ENCODE peak calls at places on chromosomes 2 and 18, in four cellular contexts. V, X, J and Q are unnamed samples.

GRCh38 chr18:73948497-73948896 is 199.1 kb downstream of the FBXO15 start:
- DNase-seq in X (no peak), J (peak), V (no peak), Q (no peak)

GRCh38 chr2:148909114-148909513 is 34.1 kb downstream of the KIF5C start:
- DNase-seq in J (peak), V (no peak), X (no peak), Q (no peak)

GRCh38 chr2:18432999-18433398 is 127.5 kb downstream of the RDH14 start:
- DNase-seq in J (no peak), V (no peak), X (no peak), Q (no peak)

GRCh38 chr18:44885507-44885906 is 204.8 kb downstream of the SETBP1 start:
- DNase-seq in J (no peak), V (no peak), X (no peak), Q (no peak)

GRCh38 chr18:27688581-27688980 is 488.3 kb downstream of the CDH2 start:
- DNase-seq in J (no peak), V (no peak), X (no peak), Q (no peak)

GRCh38 chr2:101759162-101759561 is 61.7 kb downstream of the MAP4K4 start:
- DNase-seq in X (no peak), J (peak), V (no peak), Q (no peak)

GRCh38 chr2:109597283-109597682 is 16.5 kb downstream of the SEPTIN10 start:
- DNase-seq in X (no peak), V (no peak), J (no peak), Q (no peak)

GRCh38 chr2:108605947-108606346 is 71.7 kb downstream of the LIMS1 start:
- DNase-seq in J (no peak), X (no peak), V (no peak), Q (no peak)

GRCh38 chr2:106115250-106115649 is 78.9 kb downstream of the UXS1 start:
- DNase-seq in X (no peak), J (peak), V (no peak), Q (no peak)

GRCh38 chr2:8154936-8155335 is 526.9 kb upstream of the ID2 start:
- DNase-seq in V (no peak), J (peak), X (no peak), Q (no peak)

GRCh38 chr2:99775585-99775984 is 285.8 kb upstream of the REV1 start:
- DNase-seq in V (no peak), X (no peak), J (peak), Q (no peak)

GRCh38 chr2:236889791-236890704 is 195.6 kb upstream of the COPS8 start:
- DNase-seq in J (no peak), X (no peak), V (peak), Q (no peak)

GRCh38 chr2:122100371-122101150 is 345.1 kb downstream of the TSN start:
- DNase-seq in J (peak), X (no peak), V (no peak), Q (no peak)

GRCh38 chr2:54457326-54458023 is 1.3 kb downstream of the SPTBN1 start:
- DNase-seq in V (no peak), X (peak), J (no peak), Q (peak)

GRCh38 chr2:238509151-238509820 is 82.6 kb downstream of the ASB1 start:
- DNase-seq in X (no peak), V (no peak), J (peak), Q (no peak)

GRCh38 chr2:223501604-223502003 is 100.6 kb downstream of the SCG2 start:
- DNase-seq in X (no peak), J (no peak), V (no peak), Q (no peak)

GRCh38 chr2:218260742-218261423 is at the start of gene GPBAR1:
- DNase-seq in X (peak), J (no peak), V (peak), Q (no peak)

GRCh38 chr2:231337807-231338759 is 57.4 kb upstream of the B3GNT7 start:
- DNase-seq in X (no peak), J (no peak), V (peak), Q (no peak)

GRCh38 chr2:26818255-26818654 is 29.7 kb upstream of the DPYSL5 start:
- DNase-seq in V (no peak), J (no peak), X (no peak), Q (no peak)

GRCh38 chr2:33412920-33413319 is 63.5 kb upstream of the RASGRP3 start:
- DNase-seq in X (no peak), V (no peak), J (peak), Q (no peak)

GRCh38 chr2:85243101-85244072 is 84.4 kb downstream of the TGOLN2 start:
- DNase-seq in V (peak), J (no peak), X (peak), Q (no peak)

GRCh38 chr2:51624995-51625394 is 593.1 kb upstream of the NRXN1 start:
- DNase-seq in J (peak), V (no peak), X (no peak), Q (no peak)

GRCh38 chr2:241494311-241494908 is 14.0 kb downstream of the STK25 start:
- DNase-seq in V (no peak), X (no peak), J (no peak), Q (no peak)

GRCh38 chr2:226904592-226904991 is 68.7 kb downstream of the RHBDD1 start:
- DNase-seq in J (no peak), V (no peak), X (no peak), Q (no peak)

GRCh38 chr2:47015206-47015605 is 99.6 kb upstream of the MCFD2 start:
- DNase-seq in J (no peak), X (no peak), V (no peak), Q (no peak)

GRCh38 chr2:27891063-27891819 is 712 bp downstream of the BABAM2 start:
- DNase-seq in V (peak), X (peak), J (peak), Q (peak)

GRCh38 chr18:13551841-13552733 is 174.3 kb downstream of the FAM210A start:
- DNase-seq in X (no peak), J (no peak), V (peak), Q (no peak)

GRCh38 chr18:51660316-51660715 is 462.8 kb upstream of the MEX3C start:
- DNase-seq in J (no peak), X (no peak), V (no peak), Q (no peak)

GRCh38 chr2:38159171-38159570 is 83.2 kb upstream of the CYP1B1 start:
- DNase-seq in J (no peak), X (no peak), V (no peak), Q (no peak)

GRCh38 chr2:26523750-26524149 is 45.8 kb upstream of the OTOF start:
- DNase-seq in V (peak), J (no peak), X (no peak), Q (no peak)

GRCh38 chr2:197810023-197810422 is 5.6 kb downstream of the PLCL1 start:
- DNase-seq in V (no peak), X (no peak), J (no peak), Q (no peak)

GRCh38 chr18:13440277-13441248 is 222.0 kb downstream of the LDLRAD4 start:
- DNase-seq in X (no peak), J (no peak), V (peak), Q (no peak)

GRCh38 chr2:128505150-128505490 is 186.5 kb upstream of the HS6ST1 start:
- DNase-seq in J (no peak), V (peak), X (peak), Q (no peak)

GRCh38 chr2:224436634-224437033 is 34.7 kb upstream of the FAM124B start:
- DNase-seq in J (peak), V (no peak), X (no peak), Q (no peak)

GRCh38 chr2:96485350-96485749 is 19.8 kb downstream of the NEURL3 start:
- DNase-seq in V (no peak), X (no peak), J (no peak), Q (no peak)

GRCh38 chr2:96489261-96489660 is 15.9 kb downstream of the NEURL3 start:
- DNase-seq in J (no peak), V (no peak), X (no peak), Q (no peak)

GRCh38 chr2:96489673-96490072 is 15.5 kb downstream of the NEURL3 start:
- DNase-seq in X (no peak), V (no peak), J (no peak), Q (no peak)

GRCh38 chr2:96484096-96484495 is 21.1 kb downstream of the NEURL3 start:
- DNase-seq in J (no peak), V (no peak), X (no peak), Q (no peak)

GRCh38 chr2:96485751-96486643 is 19.2 kb downstream of the NEURL3 start:
- DNase-seq in X (peak), V (no peak), J (peak), Q (peak)
- TF ChIP-seq POLR2A in X (peak), V (no peak), J (no peak), Q (no peak)

GRCh38 chr2:120497261-120497977 is 151.5 kb downstream of the INHBB start:
- DNase-seq in J (no peak), X (peak), V (no peak), Q (no peak)

GRCh38 chr2:120502357-120502756 is 156.4 kb downstream of the INHBB start:
- DNase-seq in X (no peak), V (no peak), J (no peak), Q (no peak)

GRCh38 chr2:120498576-120499394 is 152.8 kb downstream of the INHBB start:
- DNase-seq in X (peak), V (no peak), J (no peak), Q (no peak)

GRCh38 chr2:120501591-120501990 is 155.7 kb downstream of the INHBB start:
- DNase-seq in J (no peak), V (no peak), X (peak), Q (no peak)

GRCh38 chr2:120499784-120500495 is 154.0 kb downstream of the INHBB start:
- DNase-seq in X (peak), J (no peak), V (no peak), Q (no peak)
- TF ChIP-seq POLR2A in X (no peak), J (no peak), V (no peak), Q (no peak)

GRCh38 chr2:24024018-24024417 is 14.1 kb downstream of the MFSD2B start:
- DNase-seq in J (peak), V (peak), X (no peak), Q (peak)
- TF ChIP-seq POLR2A in J (no peak), V (no peak), X (no peak), Q (no peak)

GRCh38 chr18:70499218-70499691 is 210.4 kb downstream of the SOCS6 start:
- DNase-seq in J (no peak), V (peak), X (no peak), Q (no peak)
- TF ChIP-seq POLR2A in J (no peak), V (no peak), X (no peak), Q (no peak)

GRCh38 chr2:24797644-24798043 is 4.4 kb downstream of the CENPO start:
- DNase-seq in V (no peak), X (no peak), J (no peak), Q (no peak)

GRCh38 chr2:24792542-24792873 is 683 bp downstream of the PTRHD1 start:
- DNase-seq in V (no peak), J (no peak), X (no peak), Q (no peak)

GRCh38 chr2:24793752-24794477 is 690 bp downstream of the CENPO start:
- DNase-seq in X (no peak), J (peak), V (no peak), Q (no peak)

GRCh38 chr2:24791452-24791851 is 1.7 kb downstream of the PTRHD1 start:
- DNase-seq in X (no peak), V (no peak), J (no peak), Q (no peak)

DNA sequence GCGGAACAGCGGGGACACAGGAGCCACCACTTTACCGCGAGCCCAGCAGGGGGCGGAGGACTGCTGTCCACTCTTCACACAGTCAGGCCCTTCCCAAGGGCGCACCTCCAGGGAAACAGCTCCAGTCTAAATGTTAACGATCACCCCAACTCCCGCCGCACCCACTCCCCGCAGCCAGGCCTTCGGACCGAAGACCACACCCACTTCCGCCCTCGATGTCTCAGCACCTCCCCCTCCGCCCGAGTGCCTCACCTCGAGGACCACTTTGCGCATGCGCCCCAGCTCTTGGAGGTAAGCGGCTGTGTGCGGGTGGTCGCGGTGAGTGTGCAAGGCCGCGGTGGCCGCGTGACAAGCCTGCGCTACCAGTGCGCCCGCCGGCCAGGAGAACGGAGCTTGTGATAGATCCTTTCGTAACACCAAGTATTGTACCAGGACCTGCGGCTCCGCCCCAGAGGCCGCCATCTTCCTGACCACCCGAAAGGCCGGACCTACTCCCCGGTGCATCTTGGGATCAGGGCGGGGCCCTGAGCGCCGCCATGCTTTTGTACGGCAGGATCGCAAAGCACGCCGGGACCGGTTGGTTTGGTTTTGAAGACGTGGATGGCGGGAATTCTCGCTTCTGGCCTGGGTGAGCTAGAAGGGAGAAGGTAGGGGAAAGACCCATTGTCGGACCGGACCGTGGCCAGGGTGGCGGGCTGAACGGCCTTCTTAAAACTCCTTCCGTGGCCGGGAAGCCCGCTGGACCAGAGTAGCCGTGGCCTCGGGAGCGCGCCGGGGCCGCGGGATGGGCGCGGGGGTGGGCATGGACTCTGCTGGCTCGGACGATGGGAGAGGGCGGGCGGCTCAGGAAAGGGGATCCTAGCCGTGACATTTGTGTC is at the start of the genes CENPO and PTRHD1:
- DNase-seq in V (peak), X (peak), J (peak), Q (peak)
- TF ChIP-seq POLR2A in V (no peak), X (peak), J (peak), Q (peak)

GRCh38 chr2:177042311-177042710 is 170.3 kb upstream of the HNRNPA3 start:
- DNase-seq in X (no peak), J (no peak), V (no peak), Q (no peak)
- TF ChIP-seq POLR2A in X (no peak), J (no peak), V (no peak), Q (no peak)

GRCh38 chr2:213751446-213751845 is 467.2 kb downstream of the SPAG16 start:
- DNase-seq in X (no peak), V (no peak), J (no peak), Q (no peak)
- TF ChIP-seq POLR2A in X (no peak), V (no peak), J (no peak), Q (no peak)

GRCh38 chr2:127083819-127084503 is 23.0 kb downstream of the BIN1 start:
- DNase-seq in V (peak), J (peak), X (no peak), Q (peak)
- TF ChIP-seq POLR2A in V (no peak), J (peak), X (no peak), Q (peak)

DNA sequence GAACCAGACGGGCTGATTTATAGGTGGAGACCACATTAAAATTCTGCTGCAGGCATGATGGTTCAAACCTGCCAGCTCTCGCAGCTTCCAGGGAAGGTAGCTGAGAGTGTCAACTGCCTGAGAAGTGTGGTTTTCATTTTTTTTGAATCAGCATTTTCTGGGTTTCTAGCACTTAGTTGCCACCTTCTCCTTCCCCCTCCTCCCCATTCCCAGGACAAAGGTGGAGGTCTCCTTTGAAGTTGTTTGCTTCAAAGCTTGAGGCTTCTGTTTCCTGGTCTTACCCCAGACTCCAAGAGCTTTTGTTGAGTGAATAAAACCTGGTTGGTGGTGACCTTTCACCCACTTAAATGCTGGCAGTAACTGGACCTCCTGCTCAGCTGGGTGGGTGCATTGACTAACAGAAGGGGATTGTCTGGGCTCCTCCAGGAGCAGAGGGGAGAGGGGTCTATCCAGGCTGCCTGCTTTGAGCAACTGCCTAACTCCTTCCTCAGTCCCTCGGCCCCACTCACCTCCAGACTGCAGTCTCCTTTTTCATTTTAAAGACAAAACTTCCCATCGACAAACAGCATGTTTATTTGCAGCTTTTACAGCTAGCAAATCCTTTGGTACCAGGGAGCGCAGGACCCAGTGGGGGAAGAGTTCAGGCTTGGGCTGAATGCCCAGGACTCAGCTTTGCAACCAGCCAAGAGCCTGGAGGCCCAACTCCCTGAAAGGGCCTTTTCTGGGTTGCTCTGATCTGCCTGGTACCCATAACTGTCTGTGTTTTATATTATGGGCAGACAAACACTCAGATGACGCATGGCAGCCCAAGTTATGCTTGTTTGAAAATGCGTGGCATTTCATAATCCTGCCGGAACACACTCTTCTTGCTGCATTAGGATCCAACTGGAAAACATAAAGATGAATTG is 3.6 kb downstream of the RHOB start:
- DNase-seq in J (peak), V (peak), X (no peak), Q (peak)
- TF ChIP-seq POLR2A in J (peak), V (no peak), X (peak), Q (peak)